ENCODE peak calls at places on chromosomes 4 and X, in six cellular contexts. Z is GM12878, J is stomach, O is breast epithelium, K is HCT116, R is SK-N-SH. S is an unnamed sample.

GRCh38 chr4:40254961-40255721 is 58.3 kb downstream of the RHOH start:
- DNase-seq in K (peak; percentile 71), Z (no peak), O (no peak), J (no peak), R (no peak), S (no peak)

GRCh38 chr4:128006592-128006991 is 41.4 kb downstream of the ABHD18 start:
- DNase-seq in O (no peak), K (no peak), J (no peak), Z (no peak), R (no peak), S (no peak)

GRCh38 chr4:77310931-77311330 is 153.9 kb downstream of the CCNG2 start:
- DNase-seq in O (no peak), K (no peak), Z (no peak), R (no peak), J (no peak), S (no peak)

GRCh38 chr4:76562161-76562560 is 127.1 kb downstream of the SHROOM3 start:
- DNase-seq in O (no peak), K (no peak), Z (no peak), R (no peak), J (no peak), S (no peak)

GRCh38 chr4:119041951-119042560 is 93.6 kb upstream of the MYOZ2 start:
- DNase-seq in J (peak; percentile 60), R (peak; percentile 63), Z (peak; percentile 12), O (no peak), K (peak; percentile 67), S (no peak)

GRCh38 chr4:67879486-67879885 is 4.3 kb downstream of the TMPRSS11D start:
- DNase-seq in K (no peak), Z (no peak), J (no peak), R (no peak), O (no peak), S (no peak)

GRCh38 chr4:8200302-8200975 is 1.3 kb downstream of the SH3TC1 start:
- DNase-seq in O (no peak), J (peak; percentile 68), R (no peak), Z (no peak), K (no peak), S (no peak)

GRCh38 chr4:17204908-17205307 is 306.5 kb upstream of the LDB2 start:
- DNase-seq in Z (no peak), J (no peak), R (no peak), K (no peak), O (no peak), S (no peak)

GRCh38 chr4:129901205-129901604 is 805.3 kb downstream of the C4orf33 start:
- DNase-seq in K (no peak), J (no peak), R (no peak), O (no peak), Z (no peak), S (no peak)

GRCh38 chr4:119550857-119551532 is 77.6 kb downstream of the PDE5A start:
- DNase-seq in J (no peak), Z (no peak), K (no peak), R (no peak), O (no peak), S (no peak)

GRCh38 chrX:24610540-24610939 is 36.6 kb downstream of the PCYT1B start:
- DNase-seq in J (no peak), O (no peak), R (no peak), Z (no peak), K (no peak), S (no peak)

GRCh38 chr4:76571274-76571673 is 136.2 kb downstream of the SHROOM3 start:
- DNase-seq in O (no peak), R (no peak), Z (no peak), K (no peak), J (no peak), S (no peak)

GRCh38 chr4:76458829-76459228 is 23.8 kb downstream of the SHROOM3 start:
- DNase-seq in O (no peak), R (no peak), K (no peak), Z (no peak), J (no peak), S (no peak)

GRCh38 chrX:136162827-136163427 is 15.6 kb downstream of the FHL1 start:
- DNase-seq in Z (no peak), R (peak; percentile 43), K (peak; percentile 23), J (peak; percentile 50), O (no peak), S (no peak)

GRCh38 chr4:153490985-153491483 is 24.9 kb downstream of the TMEM131L start:
- DNase-seq in Z (no peak), R (no peak), J (no peak), K (no peak), O (no peak), S (no peak)

GRCh38 chr4:127604949-127605709 is 27.6 kb upstream of the INTU start:
- DNase-seq in K (peak; percentile 33), J (no peak), Z (no peak), R (peak; percentile 33), O (no peak), S (no peak)

GRCh38 chr4:93764647-93765246 is 63.8 kb upstream of the ATOH1 start:
- DNase-seq in J (no peak), K (peak; percentile 40), R (peak; percentile 33), Z (no peak), O (no peak), S (no peak)

GRCh38 chrX:1537031-1537715 is at the start of gene P2RY8:
- DNase-seq in O (no peak), R (no peak), Z (peak; percentile 75), K (no peak), J (peak; percentile 63), S (no peak)

GRCh38 chrX:39149761-39150160 is 348.5 kb downstream of the MID1IP1 start:
- DNase-seq in K (no peak), R (no peak), O (peak; percentile 53), Z (no peak), J (peak; percentile 80), S (no peak)

GRCh38 chrX:150200820-150201287 is 162.3 kb upstream of the MAMLD1 start:
- DNase-seq in Z (peak; percentile 54), J (no peak), K (peak; percentile 80), R (peak; percentile 26), O (peak; percentile 51), S (peak; percentile 92)

GRCh38 chrX:109632906-109633504 is 8.0 kb upstream of the KCNE5 start:
- DNase-seq in K (no peak), R (peak; percentile 34), J (no peak), Z (no peak), O (no peak), S (no peak)

GRCh38 chrX:128287693-128288092 is 235.5 kb upstream of the ACTRT1 start:
- DNase-seq in R (no peak), Z (no peak), O (no peak), K (no peak), J (no peak), S (no peak)

GRCh38 chr4:17447675-17448298 is 64.1 kb downstream of the QDPR start:
- DNase-seq in J (peak; percentile 33), K (peak; percentile 74), R (peak; percentile 69), Z (peak; percentile 37), O (no peak), S (no peak)

GRCh38 chrX:7133036-7133412 is 14.5 kb upstream of the STS start:
- DNase-seq in O (no peak), K (no peak), Z (no peak), J (no peak), R (no peak), S (no peak)

GRCh38 chr4:138911903-138912713 is 103.5 kb upstream of the NOCT start:
- DNase-seq in R (peak; percentile 24), O (peak; percentile 71), J (no peak), K (no peak), Z (no peak), S (no peak)

GRCh38 chr4:24559889-24560288 is 24.5 kb downstream of the DHX15 start:
- DNase-seq in Z (no peak), J (no peak), K (no peak), R (no peak), O (no peak), S (no peak)

GRCh38 chrX:43813898-43814297 is 68.4 kb downstream of the MAOB start:
- DNase-seq in Z (no peak), K (peak; percentile 10), O (no peak), J (no peak), R (no peak), S (no peak)

GRCh38 chr4:82124365-82124764 is 249.4 kb downstream of the HNRNPD start:
- DNase-seq in K (no peak), R (no peak), O (no peak), J (no peak), Z (no peak), S (no peak)

GRCh38 chrX:70012756-70013155 is 37.0 kb downstream of the AWAT2 start:
- DNase-seq in R (no peak), K (no peak), O (no peak), Z (no peak), J (no peak), S (no peak)

GRCh38 chr4:10023050-10023419 is 1.7 kb upstream of the SLC2A9 start:
- DNase-seq in R (no peak), K (no peak), O (no peak), J (no peak), Z (no peak), S (no peak)

GRCh38 chrX:109487640-109488039 is 5.8 kb upstream of the GUCY2F start:
- DNase-seq in R (no peak), O (no peak), Z (no peak), K (no peak), J (no peak), S (no peak)

GRCh38 chr4:185811509-185812364 is at the start of gene SORBS2:
- DNase-seq in Z (peak; percentile 56), K (no peak), J (peak; percentile 74), O (peak; percentile 65), R (peak; percentile 78), S (no peak)

GRCh38 chrX:12329476-12329875 is 191.2 kb downstream of the FRMPD4 start:
- DNase-seq in K (no peak), J (no peak), Z (no peak), O (no peak), R (no peak), S (no peak)

GRCh38 chr4:89119836-89120235 is 8.5 kb downstream of the TIGD2 start:
- DNase-seq in O (no peak), J (no peak), Z (no peak), R (no peak), K (no peak), S (no peak)
- H3K4me1 ChIP-seq in O (no peaks in the 10 kb centered on the region), J (peaks cover 8% of the 10 kb centered on the region), Z (no peaks in the 10 kb centered on the region), R (no peaks in the 10 kb centered on the region), K (peaks cover 47% of the 10 kb centered on the region), S (no peaks in the 10 kb centered on the region)

GRCh38 chr4:145545538-145546224 is 64.0 kb downstream of the SMAD1 start:
- DNase-seq in J (peak; percentile 43), R (no peak), O (no peak), Z (no peak), K (peak; percentile 41), S (no peak)
- TF ChIP-seq POLR2AphosphoS5 in J (peak; percentile 74), R (peak; percentile 62), O (no peak), Z (no peak), K (no peak), S (no peak)

GRCh38 chr4:38600575-38600974 is 63.4 kb upstream of the KLF3 start:
- DNase-seq in J (no peak), R (no peak), Z (no peak), O (no peak), K (no peak), S (no peak)
- H3K4me1 ChIP-seq in J (peaks cover 18% of the 10 kb centered on the region), R (no peaks in the 10 kb centered on the region), Z (no peaks in the 10 kb centered on the region), O (no peaks in the 10 kb centered on the region), K (peaks cover 5% of the 10 kb centered on the region), S (peaks cover 4% of the 10 kb centered on the region)

DNA sequence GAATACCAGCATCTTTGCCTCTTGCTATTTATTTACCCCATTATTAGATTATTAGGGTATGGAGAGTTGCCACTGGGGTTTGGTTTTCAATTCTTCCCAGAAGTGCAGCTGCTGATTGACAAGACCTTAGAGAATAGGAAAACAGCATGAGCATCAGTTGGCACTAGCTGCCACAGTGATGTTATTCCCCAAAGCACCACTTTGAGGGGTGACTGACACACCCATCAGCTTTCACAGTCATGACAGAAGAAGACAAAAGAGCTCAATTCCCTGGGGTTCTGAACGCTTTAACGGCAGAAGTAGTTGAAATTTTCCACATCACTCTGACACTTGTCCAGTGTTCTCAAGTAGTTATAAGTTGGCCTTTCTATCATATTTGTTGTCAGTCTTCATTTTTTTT is 55.0 kb upstream of the NR3C2 start:
- DNase-seq in J (no peak), K (no peak), R (no peak), O (no peak), Z (no peak), S (no peak)
- TF ChIP-seq POLR2AphosphoS5 in J (no peak), K (no peak), R (no peak), O (no peak), Z (no peak), S (no peak)

S was measured in vagina.